ENCODE peak calls at places on chromosomes 16 and 17, in nine cellular contexts. One of them, this sample, is unnamed.
A peak's percentile ranks its signal among the peaks of the same experiment; 100 is the strongest.

GRCh38 chr17:43880420-43880991 is 26.8 kb downstream of the MPP2 start:
- DNase-seq in tibial nerve: no peak
- DNase-seq in hepatocyte: peak; percentile 49
- DNase-seq in H9: peak; percentile 80
- DNase-seq in body of pancreas: peak; percentile 68
- DNase-seq in lower lobe of right lung: peak; percentile 64
- DNase-seq in cardiac muscle cell: peak; percentile 13
- DNase-seq in tibial artery: no peak
- DNase-seq in mucosa of descending colon: no peak
- DNase-seq in this sample: no peak

GRCh38 chr17:79413591-79413990 is 197.3 kb downstream of the RBFOX3 start:
- DNase-seq in tibial nerve: no peak
- DNase-seq in hepatocyte: no peak
- DNase-seq in cardiac muscle cell: no peak
- DNase-seq in tibial artery: no peak
- DNase-seq in lower lobe of right lung: no peak
- DNase-seq in body of pancreas: no peak
- DNase-seq in H9: no peak
- DNase-seq in mucosa of descending colon: no peak
- DNase-seq in this sample: no peak

GRCh38 chr17:68204736-68205135 is 43.1 kb upstream of the AMZ2 start:
- DNase-seq in tibial nerve: no peak
- DNase-seq in H9: no peak
- DNase-seq in lower lobe of right lung: peak; percentile 67
- DNase-seq in mucosa of descending colon: no peak
- DNase-seq in hepatocyte: peak; percentile 36
- DNase-seq in cardiac muscle cell: no peak
- DNase-seq in tibial artery: no peak
- DNase-seq in body of pancreas: no peak
- DNase-seq in this sample: peak; percentile 63

GRCh38 chr17:7839199-7839889 is 5.3 kb downstream of the KDM6B start:
- DNase-seq in H9: no peak
- DNase-seq in tibial artery: no peak
- DNase-seq in lower lobe of right lung: no peak
- DNase-seq in cardiac muscle cell: no peak
- DNase-seq in tibial nerve: no peak
- DNase-seq in hepatocyte: peak; percentile 56
- DNase-seq in body of pancreas: no peak
- DNase-seq in mucosa of descending colon: peak; percentile 86
- DNase-seq in this sample: peak; percentile 51

GRCh38 chr16:85982563-85982939 is 83.6 kb downstream of the IRF8 start:
- DNase-seq in tibial nerve: peak; percentile 26
- DNase-seq in H9: no peak
- DNase-seq in hepatocyte: no peak
- DNase-seq in body of pancreas: no peak
- DNase-seq in cardiac muscle cell: no peak
- DNase-seq in lower lobe of right lung: peak; percentile 88
- DNase-seq in tibial artery: peak; percentile 73
- DNase-seq in mucosa of descending colon: no peak
- DNase-seq in this sample: peak; percentile 78

GRCh38 chr17:37068266-37068665 is 119.5 kb downstream of the AATF start:
- DNase-seq in lower lobe of right lung: no peak
- DNase-seq in mucosa of descending colon: no peak
- DNase-seq in tibial artery: no peak
- DNase-seq in tibial nerve: no peak
- DNase-seq in H9: no peak
- DNase-seq in hepatocyte: no peak
- DNase-seq in body of pancreas: no peak
- DNase-seq in cardiac muscle cell: peak; percentile 13
- DNase-seq in this sample: no peak

GRCh38 chr17:20174588-20175265 is 165.6 kb downstream of the SPECC1 start:
- DNase-seq in cardiac muscle cell: peak; percentile 61
- DNase-seq in tibial nerve: no peak
- DNase-seq in mucosa of descending colon: no peak
- DNase-seq in lower lobe of right lung: no peak
- DNase-seq in hepatocyte: no peak
- DNase-seq in body of pancreas: no peak
- DNase-seq in H9: no peak
- DNase-seq in tibial artery: no peak
- DNase-seq in this sample: no peak

GRCh38 chr17:83103200-83103937 is 24.0 kb downstream of the METRNL start:
- DNase-seq in tibial nerve: peak; percentile 71
- DNase-seq in hepatocyte: peak; percentile 63
- DNase-seq in lower lobe of right lung: no peak
- DNase-seq in mucosa of descending colon: peak; percentile 82
- DNase-seq in body of pancreas: peak; percentile 76
- DNase-seq in cardiac muscle cell: no peak
- DNase-seq in H9: peak; percentile 71
- DNase-seq in tibial artery: peak; percentile 96
- DNase-seq in this sample: no peak

GRCh38 chr16:57562669-57563486 is 20.4 kb downstream of the ADGRG5 start:
- DNase-seq in body of pancreas: no peak
- DNase-seq in mucosa of descending colon: no peak
- DNase-seq in lower lobe of right lung: no peak
- DNase-seq in cardiac muscle cell: no peak
- DNase-seq in tibial nerve: no peak
- DNase-seq in hepatocyte: no peak
- DNase-seq in tibial artery: no peak
- DNase-seq in H9: no peak
- DNase-seq in this sample: no peak

GRCh38 chr16:19098173-19098572 is 15.6 kb upstream of the ITPRIPL2 start:
- DNase-seq in H9: no peak
- DNase-seq in lower lobe of right lung: no peak
- DNase-seq in body of pancreas: no peak
- DNase-seq in tibial artery: peak; percentile 17
- DNase-seq in cardiac muscle cell: no peak
- DNase-seq in tibial nerve: no peak
- DNase-seq in hepatocyte: no peak
- DNase-seq in mucosa of descending colon: no peak
- DNase-seq in this sample: no peak

GRCh38 chr16:897701-898100 is 73.1 kb downstream of the LMF1 start:
- DNase-seq in mucosa of descending colon: peak; percentile 39
- DNase-seq in H9: no peak
- DNase-seq in lower lobe of right lung: no peak
- DNase-seq in tibial nerve: no peak
- DNase-seq in hepatocyte: no peak
- DNase-seq in cardiac muscle cell: no peak
- DNase-seq in body of pancreas: no peak
- DNase-seq in tibial artery: no peak
- DNase-seq in this sample: no peak

GRCh38 chr17:149897-150575 is 12.7 kb downstream of the SCGB1C2 start:
- DNase-seq in body of pancreas: peak; percentile 10
- DNase-seq in mucosa of descending colon: peak; percentile 29
- DNase-seq in cardiac muscle cell: no peak
- DNase-seq in tibial nerve: no peak
- DNase-seq in lower lobe of right lung: peak; percentile 28
- DNase-seq in hepatocyte: no peak
- DNase-seq in H9: no peak
- DNase-seq in tibial artery: peak; percentile 28
- DNase-seq in this sample: peak; percentile 10

GRCh38 chr17:46940692-46941404 is 17.9 kb downstream of the GOSR2 start:
- DNase-seq in hepatocyte: peak; percentile 90
- DNase-seq in cardiac muscle cell: peak; percentile 84
- DNase-seq in tibial artery: peak; percentile 77
- DNase-seq in body of pancreas: peak; percentile 81
- DNase-seq in lower lobe of right lung: peak; percentile 56
- DNase-seq in mucosa of descending colon: peak; percentile 53
- DNase-seq in H9: peak; percentile 92
- DNase-seq in tibial nerve: peak; percentile 82
- DNase-seq in this sample: no peak

GRCh38 chr16:47065766-47066688 is 77.7 kb downstream of the NETO2 start:
- DNase-seq in body of pancreas: no peak
- DNase-seq in lower lobe of right lung: no peak
- DNase-seq in tibial artery: peak; percentile 19
- DNase-seq in H9: no peak
- DNase-seq in tibial nerve: no peak
- DNase-seq in cardiac muscle cell: no peak
- DNase-seq in hepatocyte: no peak
- DNase-seq in mucosa of descending colon: no peak
- DNase-seq in this sample: no peak

GRCh38 chr17:50167371-50167770 is 1.6 kb downstream of the SGCA start:
- DNase-seq in cardiac muscle cell: no peak
- DNase-seq in tibial nerve: no peak
- DNase-seq in lower lobe of right lung: no peak
- DNase-seq in tibial artery: no peak
- DNase-seq in hepatocyte: no peak
- DNase-seq in H9: no peak
- DNase-seq in mucosa of descending colon: peak; percentile 52
- DNase-seq in body of pancreas: no peak
- DNase-seq in this sample: no peak

DNA sequence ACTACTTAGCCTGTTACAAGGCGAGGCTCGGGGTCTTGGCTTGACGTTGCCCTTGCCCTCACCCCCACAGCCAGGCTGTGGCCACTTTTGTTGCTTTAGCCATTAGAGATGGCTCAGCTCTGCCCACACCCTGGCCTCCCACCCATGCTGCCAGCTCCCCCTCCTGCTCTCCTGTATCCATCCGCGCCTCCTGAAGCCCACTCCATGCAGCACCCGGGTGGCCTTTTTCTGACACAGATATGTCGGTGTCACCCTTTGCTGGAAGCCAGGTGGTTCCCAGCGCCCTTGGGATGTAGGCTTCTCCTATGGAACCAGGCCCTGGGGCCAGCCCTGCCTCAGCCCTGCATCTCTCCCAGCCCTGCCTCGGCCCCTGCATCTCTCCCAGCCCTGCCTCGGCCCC is 9.7 kb downstream of the TSC2 start:
- DNase-seq in cardiac muscle cell: no peak
- DNase-seq in mucosa of descending colon: no peak
- DNase-seq in tibial artery: no peak
- DNase-seq in tibial nerve: no peak
- DNase-seq in lower lobe of right lung: no peak
- DNase-seq in body of pancreas: no peak
- DNase-seq in H9: no peak
- DNase-seq in hepatocyte: no peak
- DNase-seq in this sample: no peak
- H3K4me1 ChIP-seq in cardiac muscle cell: no peaks in the 10 kb centered on the region
- H3K4me1 ChIP-seq in mucosa of descending colon: peaks cover 7% of the 10 kb centered on the region
- H3K4me1 ChIP-seq in tibial artery: no peaks in the 10 kb centered on the region
- H3K4me1 ChIP-seq in tibial nerve: no peaks in the 10 kb centered on the region
- H3K4me1 ChIP-seq in lower lobe of right lung: no peaks in the 10 kb centered on the region
- H3K4me1 ChIP-seq in body of pancreas: peaks cover 8% of the 10 kb centered on the region
- H3K4me1 ChIP-seq in H9: no peaks in the 10 kb centered on the region
- H3K4me1 ChIP-seq in hepatocyte: no peaks in the 10 kb centered on the region
- H3K4me1 ChIP-seq in this sample: no peaks in the 10 kb centered on the region

DNA sequence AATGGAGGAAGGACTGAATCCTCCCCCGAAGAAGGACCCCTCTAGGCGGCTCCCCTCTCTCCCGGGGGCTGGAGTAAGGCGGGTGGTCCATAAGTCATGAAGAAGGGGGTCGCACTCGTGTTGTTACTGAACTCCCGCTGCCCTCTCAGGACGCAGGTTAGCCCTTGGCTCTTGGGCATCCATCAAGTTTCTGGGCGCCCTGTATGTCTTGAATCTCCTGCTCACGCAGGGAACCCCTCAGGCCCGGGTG is 916 bp downstream of the TRAF4 start:
- DNase-seq in H9: peak; percentile 39
- DNase-seq in mucosa of descending colon: no peak
- DNase-seq in tibial nerve: no peak
- DNase-seq in cardiac muscle cell: peak; percentile 21
- DNase-seq in tibial artery: no peak
- DNase-seq in body of pancreas: no peak
- DNase-seq in hepatocyte: no peak
- DNase-seq in lower lobe of right lung: no peak
- DNase-seq in this sample: no peak
- H3K4me1 ChIP-seq in H9: peaks cover 5% of the 10 kb centered on the region
- H3K4me1 ChIP-seq in mucosa of descending colon: peaks cover 49% of the 10 kb centered on the region
- H3K4me1 ChIP-seq in tibial nerve: peaks cover 32% of the 10 kb centered on the region
- H3K4me1 ChIP-seq in cardiac muscle cell: peaks cover 15% of the 10 kb centered on the region
- H3K4me1 ChIP-seq in tibial artery: peaks cover 78% of the 10 kb centered on the region
- H3K4me1 ChIP-seq in body of pancreas: peaks cover 59% of the 10 kb centered on the region
- H3K4me1 ChIP-seq in hepatocyte: peaks cover 33% of the 10 kb centered on the region
- H3K4me1 ChIP-seq in lower lobe of right lung: peaks cover 77% of the 10 kb centered on the region
- H3K4me1 ChIP-seq in this sample: peaks cover 38% of the 10 kb centered on the region

DNA sequence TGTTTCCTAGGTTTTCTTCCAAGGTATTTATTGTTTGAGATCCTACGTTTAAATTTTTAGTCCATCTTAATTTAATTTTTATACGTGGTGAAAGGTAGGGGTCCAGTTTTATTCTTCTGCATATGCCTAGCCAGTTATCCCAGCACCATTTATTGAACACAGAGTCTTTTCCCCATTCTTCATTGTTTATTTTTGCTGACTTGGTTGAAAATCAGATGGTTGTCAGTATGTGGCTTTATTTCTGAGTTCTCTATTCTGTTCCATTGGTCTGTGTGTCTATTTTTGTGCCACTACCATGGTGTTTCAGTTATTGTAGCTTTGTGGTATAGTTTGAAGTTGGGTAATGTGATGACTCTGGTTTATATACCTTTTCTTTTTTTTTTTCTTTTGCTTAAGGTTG is 753.0 kb upstream of the GOT2 start:
- DNase-seq in body of pancreas: no peak
- DNase-seq in mucosa of descending colon: no peak
- DNase-seq in lower lobe of right lung: no peak
- DNase-seq in tibial artery: no peak
- DNase-seq in cardiac muscle cell: no peak
- DNase-seq in hepatocyte: no peak
- DNase-seq in H9: no peak
- DNase-seq in tibial nerve: no peak
- DNase-seq in this sample: no peak
- H3K4me1 ChIP-seq in body of pancreas: no peaks in the 10 kb centered on the region
- H3K4me1 ChIP-seq in mucosa of descending colon: no peaks in the 10 kb centered on the region
- H3K4me1 ChIP-seq in lower lobe of right lung: no peaks in the 10 kb centered on the region
- H3K4me1 ChIP-seq in tibial artery: no peaks in the 10 kb centered on the region
- H3K4me1 ChIP-seq in cardiac muscle cell: no peaks in the 10 kb centered on the region
- H3K4me1 ChIP-seq in hepatocyte: no peaks in the 10 kb centered on the region
- H3K4me1 ChIP-seq in H9: no peaks in the 10 kb centered on the region
- H3K4me1 ChIP-seq in tibial nerve: no peaks in the 10 kb centered on the region
- H3K4me1 ChIP-seq in this sample: no peaks in the 10 kb centered on the region

DNA sequence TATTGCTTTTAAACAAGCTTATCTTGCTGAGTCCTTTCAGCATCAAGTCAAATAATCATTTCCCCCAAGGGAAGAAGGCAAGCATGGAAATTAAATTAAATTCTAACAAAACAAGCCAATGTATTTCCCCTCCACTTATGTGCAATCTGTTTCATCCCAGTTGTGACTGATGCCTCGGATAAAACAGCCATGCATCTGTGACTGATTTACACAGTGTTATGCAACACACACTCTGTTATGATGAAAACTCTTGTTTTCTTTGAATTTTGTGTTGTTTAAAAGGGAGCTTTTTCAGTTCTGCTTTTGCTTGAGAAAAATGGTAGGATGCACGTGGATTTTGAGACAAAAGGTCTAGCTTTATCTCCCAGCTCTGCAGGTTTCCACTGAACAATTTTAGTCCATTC is 32.6 kb downstream of the TMEM100 start:
- DNase-seq in body of pancreas: no peak
- DNase-seq in mucosa of descending colon: no peak
- DNase-seq in tibial artery: no peak
- DNase-seq in tibial nerve: no peak
- DNase-seq in lower lobe of right lung: no peak
- DNase-seq in hepatocyte: no peak
- DNase-seq in cardiac muscle cell: peak; percentile 24
- DNase-seq in H9: no peak
- DNase-seq in this sample: no peak
- H3K4me1 ChIP-seq in body of pancreas: no peaks in the 10 kb centered on the region
- H3K4me1 ChIP-seq in mucosa of descending colon: no peaks in the 10 kb centered on the region
- H3K4me1 ChIP-seq in tibial artery: no peaks in the 10 kb centered on the region
- H3K4me1 ChIP-seq in tibial nerve: peaks cover 12% of the 10 kb centered on the region
- H3K4me1 ChIP-seq in lower lobe of right lung: peaks cover 25% of the 10 kb centered on the region
- H3K4me1 ChIP-seq in hepatocyte: peaks cover 13% of the 10 kb centered on the region
- H3K4me1 ChIP-seq in cardiac muscle cell: peaks cover 16% of the 10 kb centered on the region
- H3K4me1 ChIP-seq in H9: peaks cover 2% of the 10 kb centered on the region
- H3K4me1 ChIP-seq in this sample: peaks cover 35% of the 10 kb centered on the region